ENCODE peak calls at places on chromosomes 12 and 14, in five cellular contexts. V is fibroblast of the aortic adventitia; Q is adipocyte; U is activated CD4-positive, alpha-beta T cell treated with anti-CD3 and anti-CD28 coated beads, Interleukin-2, amount 50 U/mL, for 24 hours; Z is GM13977. J is an unnamed sample.

GRCh38 chr12:79566452-79566851 is 124.3 kb downstream of the PAWR start:
- DNase-seq in V (no peak), Z (no peak), U (no peak), Q (peak; percentile 19), J (no peak)

GRCh38 chr12:754871-755562 is 2.6 kb downstream of the WNK1 start:
- DNase-seq in Z (peak; percentile 66), U (no peak), Q (peak; percentile 87), V (peak; percentile 77), J (peak; percentile 65)

GRCh38 chr14:63267171-63267570 is 51.6 kb downstream of the GPHB5 start:
- DNase-seq in U (no peak), Q (no peak), Z (no peak), V (no peak), J (no peak)

GRCh38 chr12:21429994-21430393 is 7.5 kb upstream of the PYROXD1 start:
- DNase-seq in Q (no peak), V (no peak), Z (no peak), U (no peak), J (no peak)

GRCh38 chr12:45475594-45475993 is 253.9 kb upstream of the ARID2 start:
- DNase-seq in Q (no peak), Z (no peak), V (no peak), U (no peak), J (no peak)

GRCh38 chr14:100065161-100065871 is at the start of gene EVL:
- DNase-seq in U (peak; percentile 68), Q (no peak), V (no peak), Z (peak; percentile 51), J (no peak)

GRCh38 chr14:95480109-95480886 is 36.2 kb downstream of the SYNE3 start:
- DNase-seq in Z (peak; percentile 61), Q (peak; percentile 82), V (peak; percentile 78), U (no peak), J (peak; percentile 52)

GRCh38 chr14:33030406-33030805 is 91.7 kb downstream of the NPAS3 start:
- DNase-seq in V (no peak), Z (no peak), Q (no peak), U (no peak), J (no peak)

GRCh38 chr12:57852620-57853509 is 6.3 kb upstream of the CTDSP2 start:
- DNase-seq in V (no peak), Q (no peak), U (no peak), Z (no peak), J (no peak)

GRCh38 chr14:100679707-100680438 is 46.8 kb upstream of the DLK1 start:
- DNase-seq in V (peak; percentile 62), Z (no peak), U (no peak), Q (peak; percentile 90), J (peak; percentile 85)

GRCh38 chr12:10779103-10779502 is 23.3 kb downstream of the TAS2R7 start:
- DNase-seq in V (no peak), Q (no peak), Z (no peak), U (no peak), J (no peak)

GRCh38 chr14:93997082-93997481 is at the start of gene CCDC197:
- DNase-seq in Q (no peak), V (no peak), Z (no peak), U (no peak), J (no peak)

GRCh38 chr12:49550853-49551252 is 12.0 kb downstream of the KCNH3 start:
- DNase-seq in Q (no peak), U (no peak), V (no peak), Z (no peak), J (no peak)

GRCh38 chr12:6281081-6281809 is 29.2 kb upstream of the PLEKHG6 start:
- DNase-seq in U (no peak), V (no peak), Z (no peak), Q (no peak), J (no peak)

J was measured in AG10803.